ENCODE peak calls at places on chromosomes 5 and 9, in four cellular contexts. One of them, this sample, is unnamed.
A peak's percentile ranks its signal among the peaks of the same experiment; 100 is the strongest.

GRCh38 chr5:157672976-157673375 is 1.6 kb downstream of the C5orf52 start:
- DNase-seq in stimulated activated naive CD4-positive, alpha-beta T cell: no peak
- DNase-seq in fibroblast of the aortic adventitia: no peak
- DNase-seq in colonic mucosa: no peak
- DNase-seq in this sample: no peak

GRCh38 chr9:128006360-128007024 is 25.7 kb upstream of the EEIG1 start:
- DNase-seq in stimulated activated naive CD4-positive, alpha-beta T cell: no peak
- DNase-seq in fibroblast of the aortic adventitia: peak; percentile 21
- DNase-seq in colonic mucosa: no peak
- DNase-seq in this sample: peak; percentile 51

GRCh38 chr9:129666575-129666974 is 1.1 kb downstream of the PRRX2 start:
- DNase-seq in stimulated activated naive CD4-positive, alpha-beta T cell: no peak
- DNase-seq in fibroblast of the aortic adventitia: no peak
- DNase-seq in colonic mucosa: no peak
- DNase-seq in this sample: no peak

GRCh38 chr9:69122086-69122390 is 52.0 kb upstream of the TJP2 start:
- DNase-seq in stimulated activated naive CD4-positive, alpha-beta T cell: peak; percentile 15
- DNase-seq in fibroblast of the aortic adventitia: peak; percentile 77
- DNase-seq in colonic mucosa: peak; percentile 68
- DNase-seq in this sample: peak; percentile 71

GRCh38 chr5:59246470-59247250 is 646.9 kb downstream of the PDE4D start:
- DNase-seq in stimulated activated naive CD4-positive, alpha-beta T cell: no peak
- DNase-seq in fibroblast of the aortic adventitia: no peak
- DNase-seq in colonic mucosa: no peak
- DNase-seq in this sample: peak; percentile 74

GRCh38 chr9:126614088-126614454 is 343 bp downstream of the LMX1B start:
- DNase-seq in stimulated activated naive CD4-positive, alpha-beta T cell: no peak
- DNase-seq in fibroblast of the aortic adventitia: no peak
- DNase-seq in colonic mucosa: no peak
- DNase-seq in this sample: no peak

GRCh38 chr5:147822686-147823491 is 8.6 kb downstream of the SPINK1 start:
- DNase-seq in stimulated activated naive CD4-positive, alpha-beta T cell: no peak
- DNase-seq in fibroblast of the aortic adventitia: peak; percentile 71
- DNase-seq in colonic mucosa: peak; percentile 50
- DNase-seq in this sample: peak; percentile 85

GRCh38 chr9:88177343-88177742 is 39.1 kb upstream of the SPATA31C2 start:
- DNase-seq in stimulated activated naive CD4-positive, alpha-beta T cell: no peak
- DNase-seq in fibroblast of the aortic adventitia: no peak
- DNase-seq in colonic mucosa: no peak
- DNase-seq in this sample: no peak

GRCh38 chr5:143874312-143874711 is 62.4 kb downstream of the HMHB1 start:
- DNase-seq in stimulated activated naive CD4-positive, alpha-beta T cell: no peak
- DNase-seq in fibroblast of the aortic adventitia: no peak
- DNase-seq in colonic mucosa: no peak
- DNase-seq in this sample: peak; percentile 59

GRCh38 chr9:90805006-90805993 is 3.7 kb downstream of the SYK start:
- DNase-seq in stimulated activated naive CD4-positive, alpha-beta T cell: no peak
- DNase-seq in fibroblast of the aortic adventitia: no peak
- DNase-seq in colonic mucosa: no peak
- DNase-seq in this sample: no peak

GRCh38 chr5:60010328-60010727 is 116.8 kb upstream of the PDE4D start:
- DNase-seq in stimulated activated naive CD4-positive, alpha-beta T cell: no peak
- DNase-seq in fibroblast of the aortic adventitia: no peak
- DNase-seq in colonic mucosa: no peak
- DNase-seq in this sample: no peak

GRCh38 chr5:34728236-34728635 is 72.1 kb downstream of the RAI14 start:
- DNase-seq in stimulated activated naive CD4-positive, alpha-beta T cell: no peak
- DNase-seq in fibroblast of the aortic adventitia: no peak
- DNase-seq in colonic mucosa: no peak
- DNase-seq in this sample: no peak

GRCh38 chr9:33742519-33742918 is 52.8 kb upstream of the PRSS3 start:
- DNase-seq in stimulated activated naive CD4-positive, alpha-beta T cell: no peak
- DNase-seq in fibroblast of the aortic adventitia: no peak
- DNase-seq in colonic mucosa: no peak
- DNase-seq in this sample: no peak

GRCh38 chr9:136799079-136799853 is 3.1 kb downstream of the CCDC183 start:
- DNase-seq in stimulated activated naive CD4-positive, alpha-beta T cell: no peak
- DNase-seq in fibroblast of the aortic adventitia: no peak
- DNase-seq in colonic mucosa: peak; percentile 88
- DNase-seq in this sample: no peak

GRCh38 chr9:129322641-129323375 is 144.7 kb upstream of the IER5L start:
- DNase-seq in stimulated activated naive CD4-positive, alpha-beta T cell: no peak
- DNase-seq in fibroblast of the aortic adventitia: no peak
- DNase-seq in colonic mucosa: no peak
- DNase-seq in this sample: no peak

GRCh38 chr5:3278643-3279042 is 317.0 kb upstream of the IRX1 start:
- DNase-seq in stimulated activated naive CD4-positive, alpha-beta T cell: no peak
- DNase-seq in fibroblast of the aortic adventitia: no peak
- DNase-seq in colonic mucosa: no peak
- DNase-seq in this sample: no peak

GRCh38 chr9:32589083-32589713 is 16.2 kb upstream of the NDUFB6 start:
- DNase-seq in stimulated activated naive CD4-positive, alpha-beta T cell: no peak
- DNase-seq in fibroblast of the aortic adventitia: peak; percentile 75
- DNase-seq in colonic mucosa: no peak
- DNase-seq in this sample: peak; percentile 69

GRCh38 chr9:34451135-34451534 is 7.2 kb downstream of the FAM219A start:
- DNase-seq in stimulated activated naive CD4-positive, alpha-beta T cell: no peak
- DNase-seq in fibroblast of the aortic adventitia: peak; percentile 21
- DNase-seq in colonic mucosa: no peak
- DNase-seq in this sample: no peak

GRCh38 chr9:125932012-125932411 is 184.8 kb downstream of the PBX3 start:
- DNase-seq in stimulated activated naive CD4-positive, alpha-beta T cell: no peak
- DNase-seq in fibroblast of the aortic adventitia: peak; percentile 98
- DNase-seq in colonic mucosa: peak; percentile 37
- DNase-seq in this sample: peak; percentile 99

GRCh38 chr5:18394154-18394804 is 760.0 kb downstream of the TAF11L14 start:
- DNase-seq in stimulated activated naive CD4-positive, alpha-beta T cell: no peak
- DNase-seq in fibroblast of the aortic adventitia: peak; percentile 32
- DNase-seq in colonic mucosa: peak; percentile 49
- DNase-seq in this sample: peak; percentile 40

GRCh38 chr5:140246378-140247122 is 56.4 kb downstream of the PFDN1 start:
- DNase-seq in stimulated activated naive CD4-positive, alpha-beta T cell: no peak
- DNase-seq in fibroblast of the aortic adventitia: peak; percentile 71
- DNase-seq in colonic mucosa: no peak
- DNase-seq in this sample: peak; percentile 57

GRCh38 chr9:27771803-27772545 is 198.7 kb upstream of the C9orf72 start:
- DNase-seq in stimulated activated naive CD4-positive, alpha-beta T cell: no peak
- DNase-seq in fibroblast of the aortic adventitia: no peak
- DNase-seq in colonic mucosa: no peak
- DNase-seq in this sample: peak; percentile 46

GRCh38 chr9:82255533-82255932 is 267.0 kb downstream of the SPATA31D1 start:
- DNase-seq in stimulated activated naive CD4-positive, alpha-beta T cell: no peak
- DNase-seq in fibroblast of the aortic adventitia: no peak
- DNase-seq in colonic mucosa: no peak
- DNase-seq in this sample: no peak

GRCh38 chr9:34957492-34958410 is at the start of gene PHF24:
- DNase-seq in stimulated activated naive CD4-positive, alpha-beta T cell: no peak
- DNase-seq in fibroblast of the aortic adventitia: no peak
- DNase-seq in colonic mucosa: no peak
- DNase-seq in this sample: no peak

GRCh38 chr9:89661391-89661949 is 56.7 kb downstream of the GADD45G start:
- DNase-seq in stimulated activated naive CD4-positive, alpha-beta T cell: no peak
- DNase-seq in fibroblast of the aortic adventitia: no peak
- DNase-seq in colonic mucosa: peak; percentile 65
- DNase-seq in this sample: no peak

GRCh38 chr5:59793000-59793399 is 100.5 kb downstream of the PDE4D start:
- DNase-seq in stimulated activated naive CD4-positive, alpha-beta T cell: no peak
- DNase-seq in fibroblast of the aortic adventitia: peak; percentile 89
- DNase-seq in colonic mucosa: peak; percentile 19
- DNase-seq in this sample: peak; percentile 91

GRCh38 chr5:143812085-143812705 is at the start of gene HMHB1:
- DNase-seq in stimulated activated naive CD4-positive, alpha-beta T cell: no peak
- DNase-seq in fibroblast of the aortic adventitia: no peak
- DNase-seq in colonic mucosa: no peak
- DNase-seq in this sample: no peak

GRCh38 chr9:137303031-137303892 is 1.2 kb upstream of the NRARP start:
- DNase-seq in stimulated activated naive CD4-positive, alpha-beta T cell: no peak
- DNase-seq in fibroblast of the aortic adventitia: no peak
- DNase-seq in colonic mucosa: peak; percentile 75
- DNase-seq in this sample: no peak

GRCh38 chr5:82640901-82641300 is 362.7 kb upstream of the RPS23 start:
- DNase-seq in stimulated activated naive CD4-positive, alpha-beta T cell: no peak
- DNase-seq in fibroblast of the aortic adventitia: no peak
- DNase-seq in colonic mucosa: no peak
- DNase-seq in this sample: peak; percentile 29

GRCh38 chr9:127358770-127359169 is 38.2 kb upstream of the SLC2A8 start:
- DNase-seq in stimulated activated naive CD4-positive, alpha-beta T cell: no peak
- DNase-seq in fibroblast of the aortic adventitia: no peak
- DNase-seq in colonic mucosa: no peak
- DNase-seq in this sample: no peak

GRCh38 chr9:71647094-71647591 is 121.2 kb downstream of the CEMIP2 start:
- DNase-seq in stimulated activated naive CD4-positive, alpha-beta T cell: no peak
- DNase-seq in fibroblast of the aortic adventitia: peak; percentile 69
- DNase-seq in colonic mucosa: peak; percentile 85
- DNase-seq in this sample: peak; percentile 78

GRCh38 chr9:131839281-131840084 is 99.6 kb upstream of the RAPGEF1 start:
- DNase-seq in stimulated activated naive CD4-positive, alpha-beta T cell: no peak
- DNase-seq in fibroblast of the aortic adventitia: peak; percentile 9
- DNase-seq in colonic mucosa: no peak
- DNase-seq in this sample: peak; percentile 80

GRCh38 chr5:39219433-39219832 is at the start of gene FYB1:
- DNase-seq in stimulated activated naive CD4-positive, alpha-beta T cell: no peak
- DNase-seq in fibroblast of the aortic adventitia: peak; percentile 35
- DNase-seq in colonic mucosa: no peak
- DNase-seq in this sample: no peak

GRCh38 chr5:43917925-43918324 is 314.9 kb downstream of the NNT start:
- DNase-seq in stimulated activated naive CD4-positive, alpha-beta T cell: no peak
- DNase-seq in fibroblast of the aortic adventitia: no peak
- DNase-seq in colonic mucosa: no peak
- DNase-seq in this sample: no peak

GRCh38 chr9:14372437-14373318 is 58.7 kb upstream of the NFIB start:
- DNase-seq in stimulated activated naive CD4-positive, alpha-beta T cell: no peak
- DNase-seq in fibroblast of the aortic adventitia: peak; percentile 81
- DNase-seq in colonic mucosa: no peak
- DNase-seq in this sample: peak; percentile 84

GRCh38 chr5:142674438-142675210 is 11.3 kb downstream of the FGF1 start:
- DNase-seq in stimulated activated naive CD4-positive, alpha-beta T cell: no peak
- DNase-seq in fibroblast of the aortic adventitia: peak; percentile 80
- DNase-seq in colonic mucosa: no peak
- DNase-seq in this sample: peak; percentile 91